ENCODE peak calls at places on chromosomes 11 and 22, in six cellular contexts. N, Q, H, B, Z and F are unnamed samples.

GRCh38 chr11:132402056-132402684 is 1031.8 kb downstream of the NTM start:
- DNase-seq in N (no peak), Z (peak; percentile 87), H (no peak), Q (peak; percentile 92), B (no peak), F (peak; percentile 89)

GRCh38 chr11:21814169-21814568 is 378.7 kb upstream of the ANO5 start:
- DNase-seq in N (no peak), H (no peak), Z (no peak), B (no peak), Q (no peak), F (peak; percentile 43)

GRCh38 chr11:45289369-45289768 is 3.2 kb upstream of the SYT13 start:
- DNase-seq in H (no peak), B (no peak), N (no peak), Z (no peak), Q (no peak), F (no peak)

GRCh38 chr11:12706531-12707499 is 32.6 kb downstream of the TEAD1 start:
- DNase-seq in N (no peak), Q (peak; percentile 42), Z (peak; percentile 76), H (no peak), B (no peak), F (peak; percentile 76)

GRCh38 chr11:33942954-33943353 is 51.1 kb upstream of the LMO2 start:
- DNase-seq in Z (no peak), H (no peak), Q (no peak), B (peak; percentile 91), N (no peak), F (no peak)

GRCh38 chr11:75689861-75690641 is 21.2 kb upstream of the MAP6 start:
- DNase-seq in N (no peak), H (no peak), B (no peak), Q (no peak), Z (no peak), F (no peak)

GRCh38 chr11:125625225-125625593 is 246 bp downstream of the CHEK1 start:
- DNase-seq in N (no peak), Q (no peak), Z (no peak), H (no peak), B (no peak), F (no peak)

GRCh38 chr11:68334923-68335322 is 22.5 kb downstream of the LRP5 start:
- DNase-seq in H (no peak), Z (no peak), Q (no peak), B (no peak), N (no peak), F (no peak)

GRCh38 chr22:28989484-28989883 is 72.1 kb downstream of the C22orf31 start:
- DNase-seq in Q (no peak), H (no peak), B (no peak), N (no peak), Z (no peak), F (no peak)

GRCh38 chr11:125603207-125603606 is 10.6 kb downstream of the STT3A start:
- DNase-seq in Z (no peak), N (no peak), Q (no peak), B (no peak), H (no peak), F (no peak)

GRCh38 chr22:40407831-40408717 is 37.7 kb downstream of the SGSM3 start:
- DNase-seq in Z (no peak), Q (no peak), B (no peak), N (no peak), H (no peak), F (no peak)

GRCh38 chr11:119754199-119754598 is 25.2 kb upstream of the NECTIN1 start:
- DNase-seq in H (no peak), Q (no peak), B (no peak), N (no peak), Z (no peak), F (no peak)

GRCh38 chr22:22746963-22747933 is 102.8 kb downstream of the GGTLC2 start:
- DNase-seq in Z (no peak), B (no peak), H (no peak), N (no peak), Q (no peak), F (no peak)

GRCh38 chr11:71937826-71938225 is 9.0 kb downstream of the RNF121 start:
- DNase-seq in B (no peak), H (no peak), Z (no peak), Q (no peak), N (no peak), F (no peak)

GRCh38 chr11:35144103-35144741 is 5.3 kb downstream of the CD44 start:
- DNase-seq in Q (no peak), N (peak; percentile 59), Z (no peak), H (no peak), B (no peak), F (no peak)

GRCh38 chr11:124108158-124108557 is 7.1 kb upstream of the VWA5A start:
- DNase-seq in N (no peak), B (no peak), Z (peak; percentile 37), Q (peak; percentile 14), H (no peak), F (peak; percentile 62)

GRCh38 chr22:24118689-24119384 is 62.5 kb upstream of the SUSD2 start:
- DNase-seq in Z (no peak), N (no peak), H (no peak), B (no peak), Q (no peak), F (no peak)

GRCh38 chr22:44380716-44381500 is 68.2 kb upstream of the SHISAL1 start:
- DNase-seq in H (no peak), Q (peak; percentile 59), Z (no peak), B (peak; percentile 76), N (no peak), F (peak; percentile 59)

GRCh38 chr22:46777609-46777970 is 15.1 kb downstream of the TBC1D22A start:
- DNase-seq in B (peak; percentile 85), Q (no peak), H (no peak), Z (no peak), N (peak; percentile 64), F (no peak)

GRCh38 chr11:125621995-125622394 is 3.0 kb upstream of the CHEK1 start:
- DNase-seq in B (no peak), Q (no peak), H (no peak), N (no peak), Z (no peak), F (no peak)